ENCODE peak calls at places on chromosomes 4 and X, in seven cellular contexts. T, Q, G, Y, O, N and M are unnamed samples.

GRCh38 chrX:40933132-40934078 is 151.8 kb upstream of the USP9X start:
- DNase-seq in T (no peak), Q (no peak), G (peak; percentile 72), Y (no peak), O (no peak), N (peak; percentile 3), M (no peak)

GRCh38 chrX:134949271-134949670 is 41.5 kb upstream of the SMIM10 start:
- DNase-seq in T (no peak), Q (no peak), G (peak; percentile 42), Y (no peak), O (no peak), N (no peak), M (peak; percentile 2)

GRCh38 chrX:120015145-120016067 is 62.1 kb downstream of the RHOXF2B start:
- DNase-seq in T (no peak), Q (no peak), G (no peak), Y (peak; percentile 67), O (no peak), N (peak; percentile 32), M (peak; percentile 16)

GRCh38 chrX:129980540-129981206 is 1.8 kb upstream of the BCORL1 start:
- DNase-seq in T (peak; percentile 85), Q (peak; percentile 23), G (no peak), Y (peak; percentile 74), O (peak; percentile 89), N (peak; percentile 73), M (peak; percentile 19)

GRCh38 chr4:129806986-129807385 is 711.0 kb downstream of the C4orf33 start:
- DNase-seq in T (no peak), Q (no peak), G (no peak), Y (no peak), O (no peak), N (no peak), M (no peak)

GRCh38 chrX:125998432-125998831 is 167.7 kb downstream of the DCAF12L2 start:
- DNase-seq in T (no peak), Q (no peak), G (peak; percentile 2), Y (no peak), O (no peak), N (peak; percentile 16), M (no peak)

GRCh38 chrX:153669901-153670731 is 3.5 kb downstream of the PNCK start:
- DNase-seq in T (peak; percentile 70), Q (no peak), G (no peak), Y (no peak), O (peak; percentile 52), N (no peak), M (no peak)

GRCh38 chr4:61273237-61273636 is 73.1 kb downstream of the ADGRL3 start:
- DNase-seq in T (no peak), Q (no peak), G (peak; percentile 8), Y (no peak), O (no peak), N (no peak), M (no peak)

GRCh38 chr4:24846716-24847115 is 51.3 kb downstream of the SOD3 start:
- DNase-seq in T (no peak), Q (no peak), G (no peak), Y (no peak), O (no peak), N (no peak), M (no peak)

GRCh38 chr4:68410149-68410548 is 37.1 kb upstream of the TMPRSS11E start:
- DNase-seq in T (no peak), Q (no peak), G (no peak), Y (no peak), O (no peak), N (no peak), M (no peak)

GRCh38 chrX:107758231-107758766 is 17.3 kb downstream of the TSC22D3 start:
- DNase-seq in T (no peak), Q (no peak), G (no peak), Y (no peak), O (no peak), N (no peak), M (no peak)

DNA sequence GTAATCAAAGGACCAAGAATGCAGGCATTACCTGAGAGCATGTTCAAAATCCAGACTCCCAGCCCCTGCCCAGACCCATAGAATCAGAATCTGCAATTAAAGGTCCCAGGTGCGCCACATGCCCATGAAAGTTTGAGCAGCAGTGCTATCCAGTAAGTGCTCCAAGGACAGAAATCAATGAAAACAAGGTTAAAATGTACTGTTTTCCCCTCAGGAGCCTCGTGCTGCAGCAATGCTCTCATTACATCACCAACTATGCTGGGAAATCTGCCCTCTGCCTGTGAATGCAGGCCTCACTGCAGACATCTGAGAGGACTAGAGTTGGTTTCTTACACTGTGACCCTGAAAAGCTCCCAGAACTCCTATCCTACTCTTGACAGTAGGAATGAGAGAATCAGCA is 21.1 kb downstream of the ANXA5 start:
- DNase-seq in T (no peak), Q (no peak), G (peak; percentile 27), Y (no peak), O (no peak), N (peak; percentile 24), M (no peak)
- TF ChIP-seq CTCF in T (no peak), Q (no peak), G (peak; percentile 24), Y (no peak), O (no peak), N (peak; percentile 58), M (no peak)

GRCh38 chrX:12770440-12770839 is 20.8 kb upstream of the PRPS2 start:
- DNase-seq in T (no peak), Q (no peak), G (peak; percentile 41), Y (no peak), O (no peak), N (peak; percentile 40), M (no peak)
- TF ChIP-seq CTCF in T (peak; percentile 63), Q (peak; percentile 45), G (peak; percentile 43), Y (peak; percentile 53), O (peak; percentile 9), N (peak; percentile 43), M (no peak)

DNA sequence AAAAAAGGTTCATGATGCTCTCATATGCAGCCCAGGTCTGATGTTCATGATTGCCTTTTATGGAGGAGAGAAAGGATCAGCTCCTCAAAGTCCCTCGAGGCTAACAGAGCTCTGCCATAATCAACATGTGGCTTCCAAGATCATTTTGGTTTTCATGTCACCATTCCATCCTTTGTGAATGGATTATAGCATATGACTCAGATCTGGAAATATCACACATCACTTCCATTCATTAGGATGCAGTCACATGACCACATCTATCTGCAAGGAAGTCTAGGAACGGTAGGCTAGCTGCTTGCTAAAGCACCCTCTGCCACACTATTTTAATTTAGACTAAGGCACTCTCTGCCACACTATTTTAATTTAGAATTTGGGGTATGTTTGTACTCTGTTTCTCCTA is 77.6 kb downstream of the COX18 start:
- DNase-seq in T (no peak), Q (no peak), G (peak; percentile 16), Y (no peak), O (no peak), N (no peak), M (no peak)
- TF ChIP-seq CTCF in T (no peak), Q (no peak), G (no peak), Y (no peak), O (no peak), N (no peak), M (no peak)

DNA sequence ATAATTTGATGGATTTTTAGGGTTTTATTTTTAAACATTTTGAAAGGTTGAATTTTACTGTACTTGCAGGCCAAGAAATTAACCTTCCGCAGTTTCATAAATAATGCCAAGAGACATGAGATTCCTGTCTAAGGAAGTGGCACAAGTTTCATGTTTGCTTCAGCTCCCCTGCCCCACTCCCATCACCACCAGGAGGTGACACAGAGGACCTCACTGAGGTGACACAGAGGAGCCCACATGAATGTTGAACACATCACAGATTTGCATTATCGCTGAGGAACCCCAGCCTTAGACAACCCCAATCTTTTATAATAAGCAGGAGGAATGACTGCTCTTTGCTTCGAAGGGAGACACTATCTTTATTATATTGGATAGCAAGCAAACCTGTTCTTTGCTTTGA is 491.4 kb upstream of the ATOH1 start:
- DNase-seq in T (no peak), Q (no peak), G (no peak), Y (no peak), O (no peak), N (no peak), M (no peak)
- TF ChIP-seq CTCF in T (no peak), Q (no peak), G (no peak), Y (no peak), O (no peak), N (no peak), M (no peak)

DNA sequence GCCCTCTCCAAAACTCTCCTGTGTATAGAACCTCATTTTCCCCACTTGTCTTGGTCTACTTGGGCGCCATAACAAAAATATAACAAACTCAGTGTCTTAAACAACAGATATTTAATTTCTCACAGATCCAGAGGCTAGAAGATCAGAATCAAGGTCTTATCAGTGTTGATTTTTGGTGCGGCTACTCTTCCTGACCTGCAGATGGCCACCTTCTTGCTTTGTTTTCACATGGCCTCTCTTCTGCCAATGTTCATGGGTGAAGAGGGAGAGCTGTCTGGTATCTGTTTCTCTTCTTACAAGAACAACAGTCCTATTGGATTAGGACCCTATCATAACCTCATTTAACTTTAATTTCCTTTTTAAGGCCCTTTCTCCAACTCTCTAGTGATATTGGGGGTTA is 177.3 kb downstream of the PABPC4L start:
- DNase-seq in T (no peak), Q (no peak), G (peak; percentile 5), Y (no peak), O (no peak), N (peak; percentile 23), M (peak; percentile 0)
- TF ChIP-seq CTCF in T (no peak), Q (no peak), G (peak; percentile 18), Y (no peak), O (peak; percentile 4), N (peak; percentile 28), M (no peak)

GRCh38 chr4:170465434-170465833 is 375.7 kb upstream of the AADAT start:
- DNase-seq in T (no peak), Q (no peak), G (no peak), Y (no peak), O (no peak), N (peak; percentile 24), M (no peak)

DNA sequence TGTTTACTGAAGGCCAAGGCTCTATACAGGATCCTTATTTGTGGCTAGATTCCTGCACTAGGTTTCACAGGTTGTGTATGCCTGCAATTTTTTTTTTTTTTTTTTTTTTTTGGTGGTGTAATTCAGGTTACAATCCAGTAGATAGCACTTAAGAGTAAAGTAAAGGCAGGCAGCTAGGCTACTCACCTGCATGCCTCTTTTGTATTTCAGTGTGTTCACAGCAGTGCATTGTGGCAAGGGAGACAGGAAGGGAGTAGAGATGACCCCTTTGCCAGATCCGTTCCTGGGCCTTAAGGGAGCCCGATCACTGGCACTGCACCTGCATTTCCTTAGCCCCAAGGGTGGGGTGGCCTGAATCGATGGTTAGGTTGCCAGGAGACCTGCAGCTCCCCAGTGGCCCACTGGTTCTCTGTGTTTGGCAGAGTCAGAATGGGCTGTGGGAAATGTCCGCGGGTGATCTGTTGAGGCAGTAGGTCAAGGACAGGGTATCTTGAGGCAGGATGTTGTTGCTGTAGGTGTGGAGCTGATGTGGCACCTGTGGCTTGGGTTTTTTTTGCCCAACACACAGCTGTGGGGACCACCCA is 374.9 kb upstream of the AADAT start:
- DNase-seq in T (no peak), Q (no peak), G (no peak), Y (no peak), O (no peak), N (no peak), M (no peak)
- TF ChIP-seq CTCF in T (no peak), Q (no peak), G (no peak), Y (no peak), O (no peak), N (no peak), M (no peak)

GRCh38 chrX:113929004-113929403 is 654.9 kb upstream of the HTR2C start:
- DNase-seq in T (no peak), Q (no peak), G (peak; percentile 53), Y (no peak), O (no peak), N (peak; percentile 76), M (peak; percentile 35)
- TF ChIP-seq CTCF in T (peak; percentile 34), Q (no peak), G (peak; percentile 68), Y (peak; percentile 56), O (peak; percentile 30), N (peak; percentile 68), M (peak; percentile 29)